ENCODE peak calls at places on chromosomes 5 and 9, in eight cellular contexts. One of them, this sample, is unnamed.
A peak's percentile ranks its signal among the peaks of the same experiment; 100 is the strongest.

GRCh38 chr5:116410345-116410890 is 164.2 kb downstream of the SEMA6A start:
- ATAC-seq in SK-N-SH treated with all-trans-retinoic acid at 6 μM for 48 hours: no peak
- ATAC-seq in upper lobe of left lung: no peak
- ATAC-seq in HCT116: no peak
- ATAC-seq in sciatic nerve: no peak
- ATAC-seq in activated naive CD4-positive, alpha-beta T cell treated with anti-CD3 and anti-CD28 coated beads, Interleukin-2, amount 50 U/mL, for 72 hours: no peak
- ATAC-seq in activated CD8-positive, alpha-beta memory T cell treated with anti-CD3 and anti-CD28 coated beads, Interleukin-2, amount 10 ng/mL, durations not matched to agents 7 days and 5 days: no peak
- ATAC-seq in effector memory CD8-positive, alpha-beta T cell: no peak
- ATAC-seq in this sample: no peak

GRCh38 chr9:14277202-14277601 is 36.7 kb downstream of the NFIB start:
- ATAC-seq in HCT116: no peak
- ATAC-seq in upper lobe of left lung: peak; percentile 25
- ATAC-seq in SK-N-SH treated with all-trans-retinoic acid at 6 μM for 48 hours: peak; percentile 29
- ATAC-seq in sciatic nerve: peak; percentile 59
- ATAC-seq in activated naive CD4-positive, alpha-beta T cell treated with anti-CD3 and anti-CD28 coated beads, Interleukin-2, amount 50 U/mL, for 72 hours: no peak
- ATAC-seq in effector memory CD8-positive, alpha-beta T cell: no peak
- ATAC-seq in activated CD8-positive, alpha-beta memory T cell treated with anti-CD3 and anti-CD28 coated beads, Interleukin-2, amount 10 ng/mL, durations not matched to agents 7 days and 5 days: no peak
- ATAC-seq in this sample: no peak

GRCh38 chr5:141848771-141849370 is 29.3 kb downstream of the PCDH1 start:
- ATAC-seq in activated naive CD4-positive, alpha-beta T cell treated with anti-CD3 and anti-CD28 coated beads, Interleukin-2, amount 50 U/mL, for 72 hours: peak; percentile 46
- ATAC-seq in SK-N-SH treated with all-trans-retinoic acid at 6 μM for 48 hours: no peak
- ATAC-seq in upper lobe of left lung: peak; percentile 35
- ATAC-seq in HCT116: peak; percentile 70
- ATAC-seq in activated CD8-positive, alpha-beta memory T cell treated with anti-CD3 and anti-CD28 coated beads, Interleukin-2, amount 10 ng/mL, durations not matched to agents 7 days and 5 days: peak; percentile 26
- ATAC-seq in sciatic nerve: peak; percentile 42
- ATAC-seq in effector memory CD8-positive, alpha-beta T cell: no peak
- ATAC-seq in this sample: no peak

GRCh38 chr5:147859962-147860640 is 18.4 kb upstream of the SCGB3A2 start:
- ATAC-seq in HCT116: no peak
- ATAC-seq in activated naive CD4-positive, alpha-beta T cell treated with anti-CD3 and anti-CD28 coated beads, Interleukin-2, amount 50 U/mL, for 72 hours: no peak
- ATAC-seq in SK-N-SH treated with all-trans-retinoic acid at 6 μM for 48 hours: no peak
- ATAC-seq in sciatic nerve: no peak
- ATAC-seq in activated CD8-positive, alpha-beta memory T cell treated with anti-CD3 and anti-CD28 coated beads, Interleukin-2, amount 10 ng/mL, durations not matched to agents 7 days and 5 days: no peak
- ATAC-seq in effector memory CD8-positive, alpha-beta T cell: no peak
- ATAC-seq in upper lobe of left lung: no peak
- ATAC-seq in this sample: no peak

GRCh38 chr9:123371805-123372590 is 16.0 kb downstream of the CRB2 start:
- ATAC-seq in activated CD8-positive, alpha-beta memory T cell treated with anti-CD3 and anti-CD28 coated beads, Interleukin-2, amount 10 ng/mL, durations not matched to agents 7 days and 5 days: no peak
- ATAC-seq in HCT116: no peak
- ATAC-seq in effector memory CD8-positive, alpha-beta T cell: no peak
- ATAC-seq in upper lobe of left lung: no peak
- ATAC-seq in SK-N-SH treated with all-trans-retinoic acid at 6 μM for 48 hours: no peak
- ATAC-seq in sciatic nerve: no peak
- ATAC-seq in activated naive CD4-positive, alpha-beta T cell treated with anti-CD3 and anti-CD28 coated beads, Interleukin-2, amount 50 U/mL, for 72 hours: no peak
- ATAC-seq in this sample: no peak

GRCh38 chr9:133782157-133783130 is 44.3 kb upstream of the SARDH start:
- ATAC-seq in HCT116: peak; percentile 81
- ATAC-seq in upper lobe of left lung: peak; percentile 53
- ATAC-seq in effector memory CD8-positive, alpha-beta T cell: peak; percentile 58
- ATAC-seq in activated naive CD4-positive, alpha-beta T cell treated with anti-CD3 and anti-CD28 coated beads, Interleukin-2, amount 50 U/mL, for 72 hours: peak; percentile 49
- ATAC-seq in activated CD8-positive, alpha-beta memory T cell treated with anti-CD3 and anti-CD28 coated beads, Interleukin-2, amount 10 ng/mL, durations not matched to agents 7 days and 5 days: peak; percentile 66
- ATAC-seq in sciatic nerve: peak; percentile 51
- ATAC-seq in SK-N-SH treated with all-trans-retinoic acid at 6 μM for 48 hours: peak; percentile 88
- ATAC-seq in this sample: peak; percentile 55

GRCh38 chr9:138105123-138105415 is 227.5 kb downstream of the CACNA1B start:
- ATAC-seq in upper lobe of left lung: no peak
- ATAC-seq in SK-N-SH treated with all-trans-retinoic acid at 6 μM for 48 hours: no peak
- ATAC-seq in effector memory CD8-positive, alpha-beta T cell: no peak
- ATAC-seq in activated CD8-positive, alpha-beta memory T cell treated with anti-CD3 and anti-CD28 coated beads, Interleukin-2, amount 10 ng/mL, durations not matched to agents 7 days and 5 days: no peak
- ATAC-seq in sciatic nerve: no peak
- ATAC-seq in activated naive CD4-positive, alpha-beta T cell treated with anti-CD3 and anti-CD28 coated beads, Interleukin-2, amount 50 U/mL, for 72 hours: no peak
- ATAC-seq in HCT116: no peak
- ATAC-seq in this sample: no peak

GRCh38 chr5:7961540-7961939 is 92.6 kb downstream of the MTRR start:
- ATAC-seq in sciatic nerve: no peak
- ATAC-seq in activated CD8-positive, alpha-beta memory T cell treated with anti-CD3 and anti-CD28 coated beads, Interleukin-2, amount 10 ng/mL, durations not matched to agents 7 days and 5 days: no peak
- ATAC-seq in effector memory CD8-positive, alpha-beta T cell: no peak
- ATAC-seq in SK-N-SH treated with all-trans-retinoic acid at 6 μM for 48 hours: no peak
- ATAC-seq in upper lobe of left lung: no peak
- ATAC-seq in activated naive CD4-positive, alpha-beta T cell treated with anti-CD3 and anti-CD28 coated beads, Interleukin-2, amount 50 U/mL, for 72 hours: no peak
- ATAC-seq in HCT116: no peak
- ATAC-seq in this sample: no peak

GRCh38 chr5:169745441-169746146 is 108.5 kb downstream of the DOCK2 start:
- ATAC-seq in HCT116: no peak
- ATAC-seq in SK-N-SH treated with all-trans-retinoic acid at 6 μM for 48 hours: peak; percentile 18
- ATAC-seq in sciatic nerve: no peak
- ATAC-seq in upper lobe of left lung: no peak
- ATAC-seq in activated CD8-positive, alpha-beta memory T cell treated with anti-CD3 and anti-CD28 coated beads, Interleukin-2, amount 10 ng/mL, durations not matched to agents 7 days and 5 days: no peak
- ATAC-seq in effector memory CD8-positive, alpha-beta T cell: no peak
- ATAC-seq in activated naive CD4-positive, alpha-beta T cell treated with anti-CD3 and anti-CD28 coated beads, Interleukin-2, amount 50 U/mL, for 72 hours: no peak
- ATAC-seq in this sample: no peak

GRCh38 chr5:173872887-173873286 is 15.3 kb upstream of the CPEB4 start:
- ATAC-seq in HCT116: no peak
- ATAC-seq in effector memory CD8-positive, alpha-beta T cell: no peak
- ATAC-seq in sciatic nerve: peak; percentile 55
- ATAC-seq in activated naive CD4-positive, alpha-beta T cell treated with anti-CD3 and anti-CD28 coated beads, Interleukin-2, amount 50 U/mL, for 72 hours: no peak
- ATAC-seq in upper lobe of left lung: peak; percentile 60
- ATAC-seq in activated CD8-positive, alpha-beta memory T cell treated with anti-CD3 and anti-CD28 coated beads, Interleukin-2, amount 10 ng/mL, durations not matched to agents 7 days and 5 days: no peak
- ATAC-seq in SK-N-SH treated with all-trans-retinoic acid at 6 μM for 48 hours: no peak
- ATAC-seq in this sample: no peak

This sample was measured in activated CD4-positive, CD25-positive, alpha-beta regulatory T cell treated with anti-CD3 and anti-CD28 coated beads, Interleukin-2, amount 50 U/mL, for 24 hours.